ENCODE peak calls at places on chromosome 21, in seven cellular contexts. One of them, this sample, is unnamed.

GRCh38 chr21:32088471-32088870 is 190.4 kb downstream of the MIS18A start:
- DNase-seq in skeletal muscle cell: no peak
- DNase-seq in testis: no peak
- DNase-seq in GM19239: no peak
- DNase-seq in heart left ventricle: no peak
- DNase-seq in sigmoid colon: no peak
- DNase-seq in Daoy: no peak
- DNase-seq in this sample: no peak

GRCh38 chr21:17585875-17586450 is 26.7 kb downstream of the BTG3 start:
- DNase-seq in skeletal muscle cell: no peak
- DNase-seq in testis: no peak
- DNase-seq in GM19239: no peak
- DNase-seq in heart left ventricle: no peak
- DNase-seq in sigmoid colon: no peak
- DNase-seq in Daoy: peak
- DNase-seq in this sample: no peak

GRCh38 chr21:34613679-34614442 is 1.1 kb downstream of the RCAN1 start:
- DNase-seq in skeletal muscle cell: no peak
- DNase-seq in testis: no peak
- DNase-seq in GM19239: no peak
- DNase-seq in heart left ventricle: no peak
- DNase-seq in sigmoid colon: no peak
- DNase-seq in Daoy: peak
- DNase-seq in this sample: no peak

GRCh38 chr21:38811257-38811656 is 5.5 kb downstream of the ETS2 start:
- DNase-seq in skeletal muscle cell: peak
- DNase-seq in testis: no peak
- DNase-seq in GM19239: no peak
- DNase-seq in heart left ventricle: no peak
- DNase-seq in sigmoid colon: no peak
- DNase-seq in Daoy: peak
- DNase-seq in this sample: no peak

GRCh38 chr21:16455978-16456377 is 726.2 kb downstream of the USP25 start:
- DNase-seq in skeletal muscle cell: peak
- DNase-seq in testis: no peak
- DNase-seq in GM19239: no peak
- DNase-seq in heart left ventricle: no peak
- DNase-seq in sigmoid colon: no peak
- DNase-seq in Daoy: no peak
- DNase-seq in this sample: no peak

GRCh38 chr21:45228171-45228641 is 59.5 kb downstream of the POFUT2 start:
- DNase-seq in skeletal muscle cell: peak
- DNase-seq in testis: no peak
- DNase-seq in GM19239: no peak
- DNase-seq in heart left ventricle: no peak
- DNase-seq in sigmoid colon: peak
- DNase-seq in Daoy: peak
- DNase-seq in this sample: no peak

GRCh38 chr21:20999567-21000169 is 1.5 kb downstream of the NCAM2 start:
- DNase-seq in skeletal muscle cell: no peak
- DNase-seq in testis: peak
- DNase-seq in GM19239: peak
- DNase-seq in heart left ventricle: no peak
- DNase-seq in sigmoid colon: no peak
- DNase-seq in Daoy: peak
- DNase-seq in this sample: no peak

GRCh38 chr21:25831300-25831699 is 96.5 kb downstream of the GABPA start:
- DNase-seq in skeletal muscle cell: no peak
- DNase-seq in testis: no peak
- DNase-seq in GM19239: no peak
- DNase-seq in heart left ventricle: no peak
- DNase-seq in sigmoid colon: no peak
- DNase-seq in Daoy: peak
- DNase-seq in this sample: no peak

GRCh38 chr21:42599486-42599885 is 53.9 kb upstream of the PDE9A start:
- DNase-seq in skeletal muscle cell: no peak
- DNase-seq in testis: no peak
- DNase-seq in GM19239: no peak
- DNase-seq in heart left ventricle: no peak
- DNase-seq in sigmoid colon: no peak
- DNase-seq in Daoy: no peak
- DNase-seq in this sample: no peak

GRCh38 chr21:29678616-29679015 is 261.2 kb downstream of the GRIK1 start:
- DNase-seq in skeletal muscle cell: peak
- DNase-seq in testis: no peak
- DNase-seq in GM19239: no peak
- DNase-seq in heart left ventricle: no peak
- DNase-seq in sigmoid colon: no peak
- DNase-seq in Daoy: no peak
- DNase-seq in this sample: no peak

GRCh38 chr21:38788275-38788911 is 17.3 kb upstream of the ETS2 start:
- DNase-seq in skeletal muscle cell: no peak
- DNase-seq in testis: no peak
- DNase-seq in GM19239: no peak
- DNase-seq in heart left ventricle: no peak
- DNase-seq in sigmoid colon: no peak
- DNase-seq in Daoy: no peak
- DNase-seq in this sample: no peak

GRCh38 chr21:45406801-45407628 is 2.0 kb downstream of the COL18A1 start:
- DNase-seq in skeletal muscle cell: no peak
- DNase-seq in testis: no peak
- DNase-seq in GM19239: no peak
- DNase-seq in heart left ventricle: no peak
- DNase-seq in sigmoid colon: peak
- DNase-seq in Daoy: no peak
- DNase-seq in this sample: peak

GRCh38 chr21:41388259-41388658 is 26.4 kb downstream of the MX2 start:
- DNase-seq in skeletal muscle cell: no peak
- DNase-seq in testis: no peak
- DNase-seq in GM19239: no peak
- DNase-seq in heart left ventricle: no peak
- DNase-seq in sigmoid colon: no peak
- DNase-seq in Daoy: no peak
- DNase-seq in this sample: no peak

GRCh38 chr21:46017695-46018094 is 36.1 kb downstream of the COL6A1 start:
- DNase-seq in skeletal muscle cell: no peak
- DNase-seq in testis: no peak
- DNase-seq in GM19239: no peak
- DNase-seq in heart left ventricle: no peak
- DNase-seq in sigmoid colon: no peak
- DNase-seq in Daoy: no peak
- DNase-seq in this sample: no peak

GRCh38 chr21:36310016-36310415 is 10.0 kb upstream of the MORC3 start:
- DNase-seq in skeletal muscle cell: no peak
- DNase-seq in testis: no peak
- DNase-seq in GM19239: no peak
- DNase-seq in heart left ventricle: no peak
- DNase-seq in sigmoid colon: no peak
- DNase-seq in Daoy: no peak
- DNase-seq in this sample: no peak

GRCh38 chr21:42733874-42734273 is 80.5 kb downstream of the PDE9A start:
- DNase-seq in skeletal muscle cell: no peak
- DNase-seq in testis: no peak
- DNase-seq in GM19239: no peak
- DNase-seq in heart left ventricle: no peak
- DNase-seq in sigmoid colon: peak
- DNase-seq in Daoy: no peak
- DNase-seq in this sample: no peak

GRCh38 chr21:44365251-44365966 is 12.0 kb downstream of the TRPM2 start:
- DNase-seq in skeletal muscle cell: no peak
- DNase-seq in testis: no peak
- DNase-seq in GM19239: no peak
- DNase-seq in heart left ventricle: no peak
- DNase-seq in sigmoid colon: peak
- DNase-seq in Daoy: no peak
- DNase-seq in this sample: no peak

GRCh38 chr21:40047993-40048730 is 180.9 kb downstream of the PCP4 start:
- DNase-seq in skeletal muscle cell: no peak
- DNase-seq in testis: no peak
- DNase-seq in GM19239: no peak
- DNase-seq in heart left ventricle: no peak
- DNase-seq in sigmoid colon: peak
- DNase-seq in Daoy: peak
- DNase-seq in this sample: no peak

GRCh38 chr21:31282095-31282709 is 61.9 kb downstream of the TIAM1 start:
- DNase-seq in skeletal muscle cell: peak
- DNase-seq in testis: peak
- DNase-seq in GM19239: no peak
- DNase-seq in heart left ventricle: peak
- DNase-seq in sigmoid colon: no peak
- DNase-seq in Daoy: peak
- DNase-seq in this sample: no peak

GRCh38 chr21:25501996-25502665 is 105.2 kb downstream of the MRPL39 start:
- DNase-seq in skeletal muscle cell: no peak
- DNase-seq in testis: no peak
- DNase-seq in GM19239: no peak
- DNase-seq in heart left ventricle: no peak
- DNase-seq in sigmoid colon: no peak
- DNase-seq in Daoy: no peak
- DNase-seq in this sample: no peak

GRCh38 chr21:32819702-32820101 is 48.1 kb upstream of the PAXBP1 start:
- DNase-seq in skeletal muscle cell: peak
- DNase-seq in testis: no peak
- DNase-seq in GM19239: no peak
- DNase-seq in heart left ventricle: peak
- DNase-seq in sigmoid colon: peak
- DNase-seq in Daoy: peak
- DNase-seq in this sample: no peak

GRCh38 chr21:16573581-16573980 is 843.8 kb downstream of the USP25 start:
- DNase-seq in skeletal muscle cell: peak
- DNase-seq in testis: no peak
- DNase-seq in GM19239: no peak
- DNase-seq in heart left ventricle: no peak
- DNase-seq in sigmoid colon: no peak
- DNase-seq in Daoy: no peak
- DNase-seq in this sample: no peak

GRCh38 chr21:25752389-25752788 is 17.6 kb downstream of the GABPA start:
- DNase-seq in skeletal muscle cell: no peak
- DNase-seq in testis: no peak
- DNase-seq in GM19239: no peak
- DNase-seq in heart left ventricle: no peak
- DNase-seq in sigmoid colon: no peak
- DNase-seq in Daoy: no peak
- DNase-seq in this sample: no peak

GRCh38 chr21:37447288-37447936 is 80.8 kb downstream of the DYRK1A start:
- DNase-seq in skeletal muscle cell: no peak
- DNase-seq in testis: no peak
- DNase-seq in GM19239: no peak
- DNase-seq in heart left ventricle: no peak
- DNase-seq in sigmoid colon: no peak
- DNase-seq in Daoy: no peak
- DNase-seq in this sample: no peak

GRCh38 chr21:36509966-36510742 is 30.2 kb upstream of the CLDN14 start:
- DNase-seq in skeletal muscle cell: no peak
- DNase-seq in testis: no peak
- DNase-seq in GM19239: no peak
- DNase-seq in heart left ventricle: no peak
- DNase-seq in sigmoid colon: no peak
- DNase-seq in Daoy: no peak
- DNase-seq in this sample: peak

GRCh38 chr21:26881504-26882228 is 36.5 kb upstream of the ADAMTS1 start:
- DNase-seq in skeletal muscle cell: no peak
- DNase-seq in testis: no peak
- DNase-seq in GM19239: no peak
- DNase-seq in heart left ventricle: no peak
- DNase-seq in sigmoid colon: no peak
- DNase-seq in Daoy: no peak
- DNase-seq in this sample: no peak

GRCh38 chr21:18529253-18529652 is 125.7 kb upstream of the TMPRSS15 start:
- DNase-seq in skeletal muscle cell: peak
- DNase-seq in testis: no peak
- DNase-seq in GM19239: no peak
- DNase-seq in heart left ventricle: no peak
- DNase-seq in sigmoid colon: no peak
- DNase-seq in Daoy: peak
- DNase-seq in this sample: no peak

GRCh38 chr21:26179501-26179900 is 8.9 kb upstream of the APP start:
- DNase-seq in skeletal muscle cell: no peak
- DNase-seq in testis: no peak
- DNase-seq in GM19239: no peak
- DNase-seq in heart left ventricle: no peak
- DNase-seq in sigmoid colon: no peak
- DNase-seq in Daoy: no peak
- DNase-seq in this sample: no peak

This sample was measured in lower lobe of right lung.